ENCODE peak calls at places on chromosomes 11 and 22, in six cellular contexts. O, F, V, A, M and G are unnamed samples.

GRCh38 chr22:35212020-35212419 is 45.3 kb upstream of the HMGXB4 start:
- DNase-seq in O (no peak), F (peak; percentile 19), V (no peak), A (no peak), M (no peak), G (no peak)

GRCh38 chr11:107957109-107957588 is 28.9 kb downstream of the RAB39A start:
- DNase-seq in O (no peak), F (no peak), V (no peak), A (no peak), M (peak; percentile 52), G (no peak)

GRCh38 chr22:30211124-30211820 is 35.3 kb downstream of the LIF start:
- DNase-seq in O (no peak), F (no peak), V (no peak), A (no peak), M (no peak), G (no peak)

GRCh38 chr11:69227271-69227670 is 66.7 kb upstream of the MYEOV start:
- DNase-seq in O (no peak), F (peak; percentile 7), V (no peak), A (no peak), M (no peak), G (no peak)

GRCh38 chr11:1225386-1226225 is 2.7 kb downstream of the MUC5B start:
- DNase-seq in O (no peak), F (no peak), V (peak; percentile 1), A (peak; percentile 10), M (no peak), G (no peak)

GRCh38 chr22:25475554-25476022 is 88.9 kb upstream of the GRK3 start:
- DNase-seq in O (no peak), F (no peak), V (peak; percentile 27), A (no peak), M (no peak), G (peak; percentile 98)

GRCh38 chr11:112834277-112834755 is 126.9 kb upstream of the NCAM1 start:
- DNase-seq in O (no peak), F (peak; percentile 35), V (no peak), A (no peak), M (peak; percentile 86), G (no peak)

GRCh38 chr11:130314749-130315285 is at the start of gene ZBTB44:
- DNase-seq in O (peak; percentile 90), F (peak; percentile 94), V (peak; percentile 91), A (peak; percentile 93), M (peak; percentile 91), G (peak; percentile 85)

GRCh38 chr22:26259510-26259909 is 90.2 kb downstream of the SEZ6L start:
- DNase-seq in O (no peak), F (no peak), V (peak; percentile 89), A (no peak), M (no peak), G (peak; percentile 15)

GRCh38 chr11:63599211-63600122 is 14.8 kb downstream of the PLAAT3 start:
- DNase-seq in O (no peak), F (peak; percentile 6), V (no peak), A (no peak), M (no peak), G (peak; percentile 99)

GRCh38 chr11:14634813-14635212 is 8.8 kb upstream of the PDE3B start:
- DNase-seq in O (no peak), F (no peak), V (no peak), A (no peak), M (no peak), G (no peak)

GRCh38 chr22:42814215-42814614 is 42.9 kb downstream of the ARFGAP3 start:
- DNase-seq in O (no peak), F (no peak), V (no peak), A (no peak), M (no peak), G (no peak)

GRCh38 chr11:28697920-28698827 is 590.0 kb downstream of the METTL15 start:
- DNase-seq in O (no peak), F (peak; percentile 23), V (peak; percentile 89), A (no peak), M (no peak), G (peak; percentile 51)

GRCh38 chr11:131770801-131771200 is 400.4 kb downstream of the NTM start:
- DNase-seq in O (no peak), F (no peak), V (no peak), A (no peak), M (no peak), G (no peak)

GRCh38 chr11:35864131-35864530 is 79.7 kb upstream of the LDLRAD3 start:
- DNase-seq in O (no peak), F (no peak), V (no peak), A (no peak), M (no peak), G (no peak)

GRCh38 chr22:30547188-30547587 is 647 bp upstream of the SEC14L6 start:
- DNase-seq in O (no peak), F (no peak), V (no peak), A (no peak), M (no peak), G (no peak)

GRCh38 chr22:34004058-34004457 is 83.8 kb upstream of the LARGE1 start:
- DNase-seq in O (no peak), F (no peak), V (no peak), A (no peak), M (no peak), G (no peak)

GRCh38 chr22:38870791-38871359 is 1.1 kb downstream of the CBX6 start:
- DNase-seq in O (no peak), F (no peak), V (no peak), A (no peak), M (no peak), G (no peak)

GRCh38 chr11:62266558-62266957 is 3.4 kb upstream of the SCGB2A2 start:
- DNase-seq in O (no peak), F (no peak), V (no peak), A (no peak), M (peak; percentile 25), G (no peak)

GRCh38 chr22:29071261-29072045 is 1.4 kb upstream of the KREMEN1 start:
- DNase-seq in O (no peak), F (peak; percentile 41), V (peak; percentile 91), A (peak; percentile 27), M (no peak), G (no peak)

GRCh38 chr11:68569357-68569756 is 108.8 kb downstream of the PPP6R3 start:
- DNase-seq in O (no peak), F (no peak), V (no peak), A (no peak), M (no peak), G (no peak)

GRCh38 chr22:35314161-35314942 is 14.7 kb downstream of the TOM1 start:
- DNase-seq in O (no peak), F (no peak), V (peak; percentile 51), A (no peak), M (peak; percentile 85), G (no peak)

GRCh38 chr11:65591939-65592814 is 3.4 kb downstream of the KCNK7 start:
- DNase-seq in O (no peak), F (no peak), V (peak; percentile 90), A (no peak), M (no peak), G (no peak)
- H3K4me1 ChIP-seq in O (peaks cover 31% of the 10 kb centered on the region), F (no peaks in the 10 kb centered on the region), V (peaks cover 13% of the 10 kb centered on the region), A (peaks cover 21% of the 10 kb centered on the region), M (peaks cover 53% of the 10 kb centered on the region), G (peaks cover 7% of the 10 kb centered on the region)

GRCh38 chr11:128689946-128690745 is 3.7 kb upstream of the FLI1 start:
- DNase-seq in O (no peak), F (no peak), V (peak; percentile 47), A (no peak), M (no peak), G (no peak)

GRCh38 chr11:128688031-128688713 is 5.7 kb upstream of the FLI1 start:
- DNase-seq in O (no peak), F (no peak), V (peak; percentile 35), A (no peak), M (no peak), G (no peak)

GRCh38 chr11:128689586-128689945 is 4.3 kb upstream of the FLI1 start:
- DNase-seq in O (no peak), F (no peak), V (peak; percentile 26), A (no peak), M (no peak), G (no peak)

GRCh38 chr11:128690746-128691091 is 3.2 kb upstream of the FLI1 start:
- DNase-seq in O (no peak), F (no peak), V (peak; percentile 11), A (no peak), M (no peak), G (no peak)

GRCh38 chr11:128688896-128689546 is 4.9 kb upstream of the FLI1 start:
- DNase-seq in O (no peak), F (no peak), V (peak; percentile 37), A (no peak), M (no peak), G (no peak)
- H3K4me1 ChIP-seq in O (peaks cover 28% of the 10 kb centered on the region), F (peaks cover 19% of the 10 kb centered on the region), V (peaks cover 74% of the 10 kb centered on the region), A (peaks cover 42% of the 10 kb centered on the region), M (peaks cover 38% of the 10 kb centered on the region), G (peaks cover 5% of the 10 kb centered on the region)

DNA sequence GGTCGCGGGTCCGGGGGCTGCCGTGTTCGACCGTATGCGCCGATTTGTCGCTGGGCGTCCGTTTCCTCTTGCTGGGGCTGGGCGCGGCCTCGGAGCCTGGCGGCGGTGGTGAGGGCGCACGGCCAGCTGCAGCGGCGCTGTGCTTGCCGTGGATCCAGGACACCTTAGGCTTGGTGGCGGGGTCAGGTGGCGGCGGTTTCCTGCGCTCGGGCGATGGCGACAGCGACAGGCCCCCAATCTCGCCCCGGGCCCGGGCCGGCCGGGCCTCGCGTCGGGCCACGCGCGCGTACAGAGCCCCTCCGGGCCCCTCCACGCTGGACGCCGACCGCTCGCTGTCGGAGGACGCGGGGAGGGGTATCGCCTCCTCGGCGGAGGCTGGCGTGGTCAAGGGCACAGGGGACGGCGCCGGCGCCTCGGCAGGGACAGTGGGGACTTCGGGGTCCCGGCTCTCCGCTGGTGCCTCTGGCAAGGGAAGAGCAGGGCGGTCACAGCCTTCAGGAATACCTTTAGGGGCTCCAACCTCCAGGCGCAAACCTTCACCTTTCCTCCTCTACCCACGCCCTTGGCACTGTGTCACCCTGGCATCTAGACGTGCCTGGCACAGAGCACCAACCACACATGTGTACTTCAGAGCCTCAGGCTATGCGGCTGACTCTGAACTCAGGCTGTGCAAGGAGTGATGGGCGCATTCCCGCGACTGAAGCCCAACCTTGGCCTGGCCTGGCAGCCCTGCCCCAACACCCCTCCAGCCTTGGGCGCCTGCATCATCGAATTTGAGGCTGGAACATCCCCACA is 11.6 kb downstream of the SCARF2 start:
- DNase-seq in O (no peak), F (no peak), V (peak; percentile 66), A (no peak), M (no peak), G (no peak)
- H3K4me1 ChIP-seq in O (peaks cover 22% of the 10 kb centered on the region), F (peaks cover 10% of the 10 kb centered on the region), V (peaks cover 4% of the 10 kb centered on the region), A (peaks cover 25% of the 10 kb centered on the region), M (no peaks in the 10 kb centered on the region), G (peaks cover 15% of the 10 kb centered on the region)

DNA sequence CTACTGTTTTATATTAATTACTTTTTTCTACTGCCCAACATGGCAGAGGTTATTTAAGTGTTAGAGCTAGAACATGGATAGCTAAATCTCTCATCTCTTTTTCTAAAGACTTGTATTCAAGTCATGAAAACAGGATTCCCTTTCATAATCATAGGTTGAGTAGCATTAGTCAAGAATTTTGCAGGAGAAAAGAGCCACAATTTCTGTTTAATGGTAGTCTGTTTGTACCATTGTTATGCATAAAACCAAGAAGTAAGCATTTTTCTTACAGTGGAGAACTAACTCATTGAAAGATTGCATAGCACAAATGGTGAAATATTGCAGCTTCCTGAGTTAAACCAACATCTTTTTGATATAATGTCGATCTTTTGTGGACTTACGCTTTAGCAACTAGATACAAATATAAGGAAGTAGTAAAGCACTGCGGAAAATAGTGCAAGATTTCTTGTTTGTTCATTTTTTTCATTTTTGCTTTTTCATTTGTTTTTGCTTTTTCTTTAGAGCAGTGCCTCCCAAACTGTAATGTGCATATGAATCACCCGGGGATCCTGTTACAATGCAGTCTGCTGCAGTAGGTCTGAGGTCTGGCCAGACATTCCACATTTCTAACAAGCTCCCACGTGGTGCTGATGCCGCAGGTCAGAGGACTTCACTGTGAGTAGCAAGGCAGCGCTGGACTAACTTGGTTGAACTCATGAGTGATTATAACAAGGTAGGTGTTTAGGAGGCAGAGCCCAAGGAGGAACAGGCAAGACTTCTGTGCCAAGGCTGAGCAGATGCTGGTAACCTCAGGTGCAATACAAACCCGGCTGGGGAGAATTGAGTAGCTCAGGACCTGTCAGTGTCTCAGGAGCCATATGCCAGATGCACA is 4.6 kb downstream of the ETS1 start:
- DNase-seq in O (no peak), F (no peak), V (peak; percentile 89), A (no peak), M (peak; percentile 27), G (peak; percentile 61)
- H3K4me1 ChIP-seq in O (peaks cover 13% of the 10 kb centered on the region), F (peaks cover 3% of the 10 kb centered on the region), V (peaks cover 70% of the 10 kb centered on the region), A (peaks cover 22% of the 10 kb centered on the region), M (peaks cover 27% of the 10 kb centered on the region), G (peaks cover 10% of the 10 kb centered on the region)